ENCODE peak calls at places on chromosomes 6 and 20, in six cellular contexts. One of them, this sample, is unnamed.
A peak's percentile ranks its signal among the peaks of the same experiment; 100 is the strongest.

GRCh38 chr20:24033151-24033550 is 44.6 kb upstream of the GGTLC1 start:
- DNase-seq in GM12891: no peak
- DNase-seq in GM12878: no peak
- DNase-seq in HepG2: no peak
- DNase-seq in SK-N-SH: no peak
- DNase-seq in H1: no peak
- DNase-seq in this sample: no peak

GRCh38 chr20:50774515-50774914 is 20.3 kb upstream of the BCAS4 start:
- DNase-seq in SK-N-SH: no peak
- DNase-seq in HepG2: no peak
- DNase-seq in GM12878: no peak
- DNase-seq in GM12891: no peak
- DNase-seq in H1: no peak
- DNase-seq in this sample: no peak

GRCh38 chr20:54170963-54171362 is 2.8 kb downstream of the CYP24A1 start:
- DNase-seq in GM12891: no peak
- DNase-seq in H1: no peak
- DNase-seq in SK-N-SH: no peak
- DNase-seq in HepG2: no peak
- DNase-seq in GM12878: no peak
- DNase-seq in this sample: no peak

GRCh38 chr6:157962601-157963084 is 19.0 kb upstream of the SYNJ2 start:
- DNase-seq in GM12891: no peak
- DNase-seq in H1: no peak
- DNase-seq in SK-N-SH: no peak
- DNase-seq in HepG2: no peak
- DNase-seq in GM12878: no peak
- DNase-seq in this sample: no peak

GRCh38 chr6:72363844-72364740 is 257.8 kb upstream of the KCNQ5 start:
- DNase-seq in GM12878: no peak
- DNase-seq in H1: no peak
- DNase-seq in GM12891: no peak
- DNase-seq in SK-N-SH: no peak
- DNase-seq in HepG2: no peak
- DNase-seq in this sample: no peak

GRCh38 chr6:134093007-134093573 is 40.7 kb upstream of the SLC2A12 start:
- DNase-seq in GM12878: peak; percentile 7
- DNase-seq in GM12891: no peak
- DNase-seq in SK-N-SH: no peak
- DNase-seq in H1: no peak
- DNase-seq in HepG2: no peak
- DNase-seq in this sample: no peak

GRCh38 chr6:78868124-78868523 is 773 bp downstream of the IRAK1BP1 start:
- DNase-seq in SK-N-SH: no peak
- DNase-seq in GM12878: no peak
- DNase-seq in GM12891: no peak
- DNase-seq in HepG2: no peak
- DNase-seq in H1: no peak
- DNase-seq in this sample: no peak

GRCh38 chr6:109304284-109305015 is 77.8 kb downstream of the CD164 start:
- DNase-seq in HepG2: no peak
- DNase-seq in GM12891: no peak
- DNase-seq in SK-N-SH: no peak
- DNase-seq in GM12878: no peak
- DNase-seq in H1: no peak
- DNase-seq in this sample: no peak

GRCh38 chr20:45312241-45312640 is 4.1 kb upstream of the MATN4 start:
- DNase-seq in H1: no peak
- DNase-seq in GM12891: no peak
- DNase-seq in GM12878: no peak
- DNase-seq in HepG2: no peak
- DNase-seq in SK-N-SH: no peak
- DNase-seq in this sample: no peak

GRCh38 chr6:36154286-36154685 is 24.0 kb downstream of the MAPK13 start:
- DNase-seq in GM12878: no peak
- DNase-seq in SK-N-SH: no peak
- DNase-seq in HepG2: no peak
- DNase-seq in GM12891: no peak
- DNase-seq in H1: no peak
- DNase-seq in this sample: no peak

GRCh38 chr6:23704655-23705054 is 421.4 kb upstream of the NRSN1 start:
- DNase-seq in H1: no peak
- DNase-seq in GM12891: no peak
- DNase-seq in SK-N-SH: no peak
- DNase-seq in GM12878: no peak
- DNase-seq in HepG2: no peak
- DNase-seq in this sample: no peak

GRCh38 chr6:9028086-9028485 is 592.7 kb upstream of the SLC35B3 start:
- DNase-seq in GM12891: no peak
- DNase-seq in SK-N-SH: no peak
- DNase-seq in HepG2: no peak
- DNase-seq in H1: no peak
- DNase-seq in GM12878: no peak
- DNase-seq in this sample: no peak

GRCh38 chr20:61977387-61977786 is 88.3 kb downstream of the TAF4 start:
- DNase-seq in GM12891: no peak
- DNase-seq in SK-N-SH: no peak
- DNase-seq in GM12878: no peak
- DNase-seq in HepG2: no peak
- DNase-seq in H1: no peak
- DNase-seq in this sample: no peak

GRCh38 chr20:57698191-57698866 is 11.5 kb downstream of the PMEPA1 start:
- DNase-seq in H1: no peak
- DNase-seq in HepG2: peak; percentile 31
- DNase-seq in GM12891: no peak
- DNase-seq in GM12878: no peak
- DNase-seq in SK-N-SH: peak; percentile 57
- DNase-seq in this sample: no peak

GRCh38 chr6:99402458-99402857 is 8.5 kb upstream of the COQ3 start:
- DNase-seq in SK-N-SH: no peak
- DNase-seq in GM12878: no peak
- DNase-seq in HepG2: no peak
- DNase-seq in GM12891: no peak
- DNase-seq in H1: no peak
- DNase-seq in this sample: no peak

GRCh38 chr6:133590196-133590595 is 298.7 kb upstream of the TCF21 start:
- DNase-seq in GM12878: no peak
- DNase-seq in H1: no peak
- DNase-seq in HepG2: no peak
- DNase-seq in SK-N-SH: no peak
- DNase-seq in GM12891: no peak
- DNase-seq in this sample: no peak

GRCh38 chr6:80214436-80215022 is 108.1 kb downstream of the BCKDHB start:
- DNase-seq in GM12878: no peak
- DNase-seq in GM12891: no peak
- DNase-seq in HepG2: peak; percentile 29
- DNase-seq in SK-N-SH: peak; percentile 45
- DNase-seq in H1: no peak
- DNase-seq in this sample: no peak

GRCh38 chr6:80223743-80224212 is 117.3 kb downstream of the BCKDHB start:
- DNase-seq in GM12891: no peak
- DNase-seq in H1: no peak
- DNase-seq in HepG2: no peak
- DNase-seq in GM12878: no peak
- DNase-seq in SK-N-SH: no peak
- DNase-seq in this sample: no peak

GRCh38 chr6:80215063-80215462 is 108.6 kb downstream of the BCKDHB start:
- DNase-seq in H1: no peak
- DNase-seq in GM12891: no peak
- DNase-seq in GM12878: no peak
- DNase-seq in SK-N-SH: no peak
- DNase-seq in HepG2: no peak
- DNase-seq in this sample: no peak

GRCh38 chr6:80217799-80218198 is 111.3 kb downstream of the BCKDHB start:
- DNase-seq in GM12878: no peak
- DNase-seq in HepG2: no peak
- DNase-seq in H1: no peak
- DNase-seq in GM12891: no peak
- DNase-seq in SK-N-SH: no peak
- DNase-seq in this sample: no peak
- TF ChIP-seq POLR2AphosphoS5 in GM12878: no peak
- TF ChIP-seq POLR2AphosphoS5 in HepG2: no peak
- TF ChIP-seq POLR2AphosphoS5 in H1: no peak
- TF ChIP-seq POLR2AphosphoS5 in GM12891: no peak
- TF ChIP-seq POLR2AphosphoS5 in SK-N-SH: no peak
- TF ChIP-seq POLR2AphosphoS5 in this sample: no peak

GRCh38 chr6:11492444-11493300 is 44.9 kb upstream of the TMEM170B start:
- DNase-seq in H1: no peak
- DNase-seq in SK-N-SH: no peak
- DNase-seq in GM12878: no peak
- DNase-seq in GM12891: no peak
- DNase-seq in HepG2: no peak
- DNase-seq in this sample: no peak
- TF ChIP-seq TAF1 in H1: no peak
- TF ChIP-seq TAF1 in SK-N-SH: no peak
- TF ChIP-seq TAF1 in GM12878: no peak
- TF ChIP-seq TAF1 in GM12891: no peak
- TF ChIP-seq TAF1 in HepG2: no peak
- TF ChIP-seq TAF1 in this sample: no peak

GRCh38 chr20:387520-387919 is 7.0 kb downstream of the TRIB3 start:
- DNase-seq in GM12878: no peak
- DNase-seq in GM12891: no peak
- DNase-seq in H1: no peak
- DNase-seq in SK-N-SH: no peak
- DNase-seq in HepG2: no peak
- DNase-seq in this sample: no peak
- TF ChIP-seq POLR2AphosphoS5 in GM12878: no peak
- TF ChIP-seq POLR2AphosphoS5 in GM12891: no peak
- TF ChIP-seq POLR2AphosphoS5 in H1: no peak
- TF ChIP-seq POLR2AphosphoS5 in SK-N-SH: no peak
- TF ChIP-seq POLR2AphosphoS5 in HepG2: peak; percentile 16
- TF ChIP-seq POLR2AphosphoS5 in this sample: no peak

GRCh38 chr6:118830691-118831090 is 63.3 kb upstream of the ASF1A start:
- DNase-seq in H1: no peak
- DNase-seq in SK-N-SH: peak; percentile 13
- DNase-seq in HepG2: no peak
- DNase-seq in GM12878: no peak
- DNase-seq in GM12891: no peak
- DNase-seq in this sample: no peak

GRCh38 chr6:118825661-118826060 is 68.3 kb upstream of the ASF1A start:
- DNase-seq in GM12891: no peak
- DNase-seq in H1: no peak
- DNase-seq in GM12878: no peak
- DNase-seq in HepG2: no peak
- DNase-seq in SK-N-SH: no peak
- DNase-seq in this sample: no peak

DNA sequence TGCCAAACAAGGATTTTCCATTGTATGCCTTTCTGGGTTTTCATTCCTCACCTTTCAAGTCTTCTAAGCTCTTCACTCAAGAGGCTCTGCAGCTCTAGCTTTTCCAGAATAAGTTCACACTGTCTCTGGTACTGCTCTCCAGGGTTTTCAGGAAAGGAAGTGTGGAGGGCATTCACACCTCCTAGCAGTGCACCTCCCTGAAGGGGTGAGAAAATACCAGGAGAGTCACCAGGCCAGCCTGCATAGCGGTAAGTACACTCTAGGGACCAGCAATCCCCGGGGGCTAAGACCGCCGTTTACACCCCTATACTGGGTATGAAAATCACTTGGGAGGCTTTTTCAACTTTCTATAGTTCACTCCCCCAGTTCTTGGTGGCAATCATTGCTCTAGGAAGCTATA is 67.9 kb upstream of the ASF1A start:
- DNase-seq in SK-N-SH: no peak
- DNase-seq in GM12891: no peak
- DNase-seq in GM12878: no peak
- DNase-seq in H1: no peak
- DNase-seq in HepG2: no peak
- DNase-seq in this sample: no peak
- TF ChIP-seq TAF1 in SK-N-SH: no peak
- TF ChIP-seq TAF1 in GM12891: no peak
- TF ChIP-seq TAF1 in GM12878: no peak
- TF ChIP-seq TAF1 in H1: no peak
- TF ChIP-seq TAF1 in HepG2: no peak
- TF ChIP-seq TAF1 in this sample: no peak

GRCh38 chr6:105594272-105594671 is 191.4 kb upstream of the PREP start:
- DNase-seq in H1: no peak
- DNase-seq in GM12891: no peak
- DNase-seq in HepG2: no peak
- DNase-seq in SK-N-SH: no peak
- DNase-seq in GM12878: no peak
- DNase-seq in this sample: no peak

GRCh38 chr6:105595829-105596228 is 192.9 kb upstream of the PREP start:
- DNase-seq in HepG2: no peak
- DNase-seq in SK-N-SH: no peak
- DNase-seq in GM12891: no peak
- DNase-seq in H1: no peak
- DNase-seq in GM12878: no peak
- DNase-seq in this sample: no peak

GRCh38 chr6:105598264-105598663 is 195.4 kb upstream of the PREP start:
- DNase-seq in HepG2: no peak
- DNase-seq in H1: no peak
- DNase-seq in SK-N-SH: no peak
- DNase-seq in GM12878: no peak
- DNase-seq in GM12891: no peak
- DNase-seq in this sample: no peak

GRCh38 chr6:105594821-105595220 is 191.9 kb upstream of the PREP start:
- DNase-seq in GM12891: no peak
- DNase-seq in SK-N-SH: no peak
- DNase-seq in H1: no peak
- DNase-seq in GM12878: no peak
- DNase-seq in HepG2: no peak
- DNase-seq in this sample: no peak

DNA sequence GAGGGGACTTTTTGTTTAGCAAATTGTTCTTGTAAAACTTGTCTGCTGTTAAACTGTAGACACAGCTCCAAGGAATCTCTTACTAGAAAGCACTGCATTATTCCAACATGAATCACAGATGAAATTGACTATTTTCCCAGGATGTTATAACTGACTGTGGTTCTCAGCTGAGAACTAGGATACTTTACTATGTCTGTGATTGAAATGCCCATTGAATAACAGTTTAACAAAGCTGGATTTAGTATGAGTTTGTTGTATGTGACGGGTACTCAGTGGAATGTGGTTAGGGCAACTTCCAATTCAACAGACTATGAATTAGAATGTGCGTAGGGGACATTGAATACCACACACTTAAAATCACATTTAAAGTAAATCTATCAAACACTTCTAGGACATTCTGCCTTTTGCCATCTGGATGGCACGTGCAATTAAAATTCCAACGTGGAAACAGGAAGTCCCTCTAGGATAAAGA is 193.4 kb upstream of the PREP start:
- DNase-seq in GM12878: no peak
- DNase-seq in HepG2: no peak
- DNase-seq in H1: no peak
- DNase-seq in GM12891: no peak
- DNase-seq in SK-N-SH: no peak
- DNase-seq in this sample: no peak
- TF ChIP-seq POLR2AphosphoS5 in GM12878: no peak
- TF ChIP-seq POLR2AphosphoS5 in HepG2: no peak
- TF ChIP-seq POLR2AphosphoS5 in H1: no peak
- TF ChIP-seq POLR2AphosphoS5 in GM12891: no peak
- TF ChIP-seq POLR2AphosphoS5 in SK-N-SH: peak; percentile 86
- TF ChIP-seq POLR2AphosphoS5 in this sample: no peak

DNA sequence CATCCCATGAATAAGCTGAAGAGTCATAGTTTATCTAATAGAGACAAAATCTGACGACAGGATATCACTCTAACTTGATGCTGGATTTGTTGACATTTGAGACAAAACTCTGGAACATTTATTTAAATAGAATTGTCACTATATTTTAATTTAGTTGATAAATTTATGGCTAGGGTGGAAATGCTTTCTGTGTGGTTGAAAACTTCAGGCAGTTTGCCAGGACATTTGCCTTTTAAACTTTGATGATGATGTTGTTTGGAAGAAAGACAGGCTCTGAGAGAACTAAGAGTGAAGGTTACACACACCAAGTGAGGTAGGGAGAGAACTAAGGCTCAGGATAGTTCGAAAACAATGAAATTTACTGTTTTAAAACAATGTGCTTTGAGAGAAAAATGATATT is 68.2 kb downstream of the GJA1 start:
- DNase-seq in GM12878: no peak
- DNase-seq in HepG2: no peak
- DNase-seq in SK-N-SH: no peak
- DNase-seq in H1: no peak
- DNase-seq in GM12891: no peak
- DNase-seq in this sample: no peak
- TF ChIP-seq TAF1 in GM12878: no peak
- TF ChIP-seq TAF1 in HepG2: no peak
- TF ChIP-seq TAF1 in SK-N-SH: no peak
- TF ChIP-seq TAF1 in H1: no peak
- TF ChIP-seq TAF1 in GM12891: no peak
- TF ChIP-seq TAF1 in this sample: no peak

This sample was measured in GM12892.